ENCODE peak calls at places on chromosomes 16 and 17, in six cellular contexts. One of them, this sample, is unnamed.

GRCh38 chr17:76197911-76198310 is 42.4 kb downstream of the RNF157 start:
- DNase-seq in breast epithelium: no peak
- DNase-seq in fibroblast of lung: no peak
- DNase-seq in SK-N-SH: no peak
- DNase-seq in PC-3: no peak
- DNase-seq in mesendoderm: no peak
- DNase-seq in this sample: no peak

GRCh38 chr17:79581306-79581932 is 29.4 kb downstream of the RBFOX3 start:
- DNase-seq in fibroblast of lung: no peak
- DNase-seq in breast epithelium: no peak
- DNase-seq in SK-N-SH: peak
- DNase-seq in mesendoderm: no peak
- DNase-seq in PC-3: peak
- DNase-seq in this sample: no peak

GRCh38 chr16:2799852-2800226 is 1.6 kb downstream of the PRSS41 start:
- DNase-seq in mesendoderm: no peak
- DNase-seq in breast epithelium: no peak
- DNase-seq in SK-N-SH: no peak
- DNase-seq in PC-3: peak
- DNase-seq in fibroblast of lung: no peak
- DNase-seq in this sample: no peak

GRCh38 chr17:82869536-82869935 is 29.7 kb upstream of the ZNF750 start:
- DNase-seq in SK-N-SH: no peak
- DNase-seq in mesendoderm: no peak
- DNase-seq in fibroblast of lung: no peak
- DNase-seq in PC-3: no peak
- DNase-seq in breast epithelium: no peak
- DNase-seq in this sample: no peak

GRCh38 chr17:56176101-56176500 is 22.8 kb downstream of the ANKFN1 start:
- DNase-seq in PC-3: no peak
- DNase-seq in fibroblast of lung: peak
- DNase-seq in mesendoderm: peak
- DNase-seq in breast epithelium: no peak
- DNase-seq in SK-N-SH: no peak
- DNase-seq in this sample: no peak

GRCh38 chr16:89003831-89004208 is 26.8 kb upstream of the CBFA2T3 start:
- DNase-seq in PC-3: no peak
- DNase-seq in fibroblast of lung: no peak
- DNase-seq in SK-N-SH: peak
- DNase-seq in breast epithelium: no peak
- DNase-seq in mesendoderm: no peak
- DNase-seq in this sample: no peak

GRCh38 chr17:2123467-2124251 is 68.8 kb downstream of the HIC1 start:
- DNase-seq in PC-3: no peak
- DNase-seq in mesendoderm: peak
- DNase-seq in breast epithelium: no peak
- DNase-seq in fibroblast of lung: peak
- DNase-seq in SK-N-SH: no peak
- DNase-seq in this sample: no peak

GRCh38 chr17:29084476-29085148 is 41.7 kb downstream of the PIPOX start:
- DNase-seq in PC-3: no peak
- DNase-seq in fibroblast of lung: peak
- DNase-seq in breast epithelium: no peak
- DNase-seq in SK-N-SH: peak
- DNase-seq in mesendoderm: no peak
- DNase-seq in this sample: peak

GRCh38 chr16:86357950-86358349 is 152.4 kb upstream of the FOXF1 start:
- DNase-seq in breast epithelium: no peak
- DNase-seq in PC-3: no peak
- DNase-seq in mesendoderm: no peak
- DNase-seq in SK-N-SH: no peak
- DNase-seq in fibroblast of lung: no peak
- DNase-seq in this sample: no peak

GRCh38 chr17:73371285-73371684 is 59.5 kb upstream of the CDC42EP4 start:
- DNase-seq in breast epithelium: no peak
- DNase-seq in fibroblast of lung: peak
- DNase-seq in SK-N-SH: no peak
- DNase-seq in mesendoderm: no peak
- DNase-seq in PC-3: peak
- DNase-seq in this sample: peak

GRCh38 chr16:17397499-17397891 is 73.3 kb downstream of the XYLT1 start:
- DNase-seq in mesendoderm: no peak
- DNase-seq in fibroblast of lung: peak
- DNase-seq in breast epithelium: no peak
- DNase-seq in PC-3: no peak
- DNase-seq in SK-N-SH: peak
- DNase-seq in this sample: no peak

DNA sequence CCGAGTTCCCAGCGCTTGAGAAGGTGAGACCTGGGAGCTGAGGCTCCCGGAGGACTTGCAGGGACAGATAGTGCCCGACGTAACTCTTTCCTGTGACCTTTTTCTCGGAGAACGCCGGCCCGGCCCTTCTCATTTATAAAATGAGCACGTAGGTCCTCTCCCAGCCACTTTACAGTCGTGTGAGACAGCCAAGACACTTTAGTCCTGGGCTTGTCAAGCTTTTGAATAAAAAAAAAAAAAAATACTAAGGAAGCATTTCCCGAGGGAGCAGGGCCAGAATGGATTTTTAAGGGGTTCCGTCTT is 241 bp downstream of the DRC3 start:
- DNase-seq in SK-N-SH: no peak
- DNase-seq in fibroblast of lung: no peak
- DNase-seq in mesendoderm: no peak
- DNase-seq in PC-3: no peak
- DNase-seq in breast epithelium: no peak
- DNase-seq in this sample: no peak
- H3K27ac ChIP-seq in SK-N-SH: peak
- H3K27ac ChIP-seq in fibroblast of lung: peak
- H3K27ac ChIP-seq in mesendoderm: no peak
- H3K27ac ChIP-seq in PC-3: peak
- H3K27ac ChIP-seq in breast epithelium: peak
- H3K27ac ChIP-seq in this sample: no peak

DNA sequence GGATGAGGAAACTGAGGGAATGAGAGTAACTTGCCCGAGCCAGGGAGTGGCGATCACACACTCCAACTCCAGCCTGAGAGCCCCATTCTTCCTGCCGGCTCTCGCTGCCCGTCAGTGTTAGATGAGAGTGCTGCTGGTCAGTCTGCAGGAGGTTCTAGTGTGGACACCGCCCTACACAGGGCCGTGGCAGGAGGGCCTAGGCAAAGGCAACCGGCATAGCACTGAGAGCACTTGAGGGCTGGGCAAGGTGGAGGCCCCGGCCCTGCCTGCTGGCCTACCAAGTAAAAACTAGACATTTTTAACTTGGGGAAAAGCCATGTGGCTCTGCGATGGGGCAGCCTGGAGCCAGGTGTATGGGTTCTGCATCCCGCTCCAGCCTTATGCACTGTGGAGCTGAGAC is 354.8 kb downstream of the SEC14L1 start:
- DNase-seq in SK-N-SH: peak
- DNase-seq in mesendoderm: no peak
- DNase-seq in fibroblast of lung: no peak
- DNase-seq in breast epithelium: peak
- DNase-seq in PC-3: no peak
- DNase-seq in this sample: no peak
- H3K27ac ChIP-seq in SK-N-SH: no peak
- H3K27ac ChIP-seq in mesendoderm: no peak
- H3K27ac ChIP-seq in fibroblast of lung: no peak
- H3K27ac ChIP-seq in breast epithelium: no peak
- H3K27ac ChIP-seq in PC-3: no peak
- H3K27ac ChIP-seq in this sample: no peak

GRCh38 chr16:4693296-4693955 is at the start of gene NUDT16L1:
- DNase-seq in breast epithelium: peak
- DNase-seq in PC-3: peak
- DNase-seq in mesendoderm: peak
- DNase-seq in fibroblast of lung: peak
- DNase-seq in SK-N-SH: peak
- DNase-seq in this sample: peak
- H3K27ac ChIP-seq in breast epithelium: peak
- H3K27ac ChIP-seq in PC-3: peak
- H3K27ac ChIP-seq in mesendoderm: peak
- H3K27ac ChIP-seq in fibroblast of lung: peak
- H3K27ac ChIP-seq in SK-N-SH: peak
- H3K27ac ChIP-seq in this sample: peak

GRCh38 chr17:48469227-48469626 is 39.2 kb upstream of the SKAP1 start:
- DNase-seq in PC-3: no peak
- DNase-seq in breast epithelium: no peak
- DNase-seq in mesendoderm: no peak
- DNase-seq in SK-N-SH: no peak
- DNase-seq in fibroblast of lung: no peak
- DNase-seq in this sample: no peak

GRCh38 chr17:48463531-48463930 is 33.5 kb upstream of the SKAP1 start:
- DNase-seq in breast epithelium: no peak
- DNase-seq in mesendoderm: no peak
- DNase-seq in fibroblast of lung: no peak
- DNase-seq in SK-N-SH: no peak
- DNase-seq in PC-3: no peak
- DNase-seq in this sample: no peak

GRCh38 chr17:48468299-48468698 is 38.3 kb upstream of the SKAP1 start:
- DNase-seq in breast epithelium: no peak
- DNase-seq in PC-3: no peak
- DNase-seq in mesendoderm: no peak
- DNase-seq in SK-N-SH: no peak
- DNase-seq in fibroblast of lung: no peak
- DNase-seq in this sample: no peak

GRCh38 chr17:48462946-48463345 is 32.9 kb upstream of the SKAP1 start:
- DNase-seq in PC-3: no peak
- DNase-seq in breast epithelium: no peak
- DNase-seq in SK-N-SH: no peak
- DNase-seq in fibroblast of lung: no peak
- DNase-seq in mesendoderm: no peak
- DNase-seq in this sample: no peak

DNA sequence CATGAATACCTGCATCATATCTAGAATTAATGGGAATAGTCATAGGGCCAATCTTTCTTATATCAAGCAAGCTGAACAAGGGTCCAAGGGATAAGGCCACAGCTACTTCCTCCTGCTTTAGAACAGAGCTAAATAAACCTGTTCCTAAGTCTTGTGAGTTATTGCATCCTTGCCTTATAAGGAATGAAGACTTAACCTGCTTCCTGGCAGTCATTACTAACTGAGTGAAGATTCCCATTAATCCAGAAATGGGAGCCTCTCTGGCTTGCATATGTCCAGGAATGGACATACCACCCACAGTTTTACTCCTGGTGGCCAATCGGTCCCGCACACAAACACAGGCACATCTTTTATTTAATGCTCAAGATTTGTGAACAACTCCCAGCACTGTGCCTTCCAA is 35.9 kb upstream of the SKAP1 start:
- DNase-seq in SK-N-SH: no peak
- DNase-seq in mesendoderm: no peak
- DNase-seq in fibroblast of lung: no peak
- DNase-seq in breast epithelium: no peak
- DNase-seq in PC-3: no peak
- DNase-seq in this sample: no peak
- H3K27ac ChIP-seq in SK-N-SH: no peak
- H3K27ac ChIP-seq in mesendoderm: no peak
- H3K27ac ChIP-seq in fibroblast of lung: no peak
- H3K27ac ChIP-seq in breast epithelium: no peak
- H3K27ac ChIP-seq in PC-3: no peak
- H3K27ac ChIP-seq in this sample: no peak

This sample was measured in AG04450.